ENCODE peak calls at places on chromosomes 4 and X, in five cellular contexts. X is AG10803; I is CD8-positive, alpha-beta T cell; H is WTC11; B is tibial artery. D is an unnamed sample.
A peak's percentile ranks its signal among the peaks of the same experiment; 100 is the strongest.

GRCh38 chr4:46994007-46994405 is 625 bp upstream of the GABRA4 start:
- DNase-seq in X (no peak), B (no peak), H (peak; percentile 11), I (no peak), D (no peak)

GRCh38 chr4:128810331-128810870 is 901 bp downstream of the JADE1 start:
- DNase-seq in B (peak; percentile 46), I (peak; percentile 22), X (no peak), H (no peak), D (no peak)

GRCh38 chrX:6852869-6853268 is 294.6 kb upstream of the STS start:
- DNase-seq in H (no peak), X (no peak), I (no peak), B (no peak), D (no peak)

GRCh38 chr4:78244691-78245485 is 187.8 kb downstream of the FRAS1 start:
- DNase-seq in I (no peak), H (no peak), B (no peak), X (no peak), D (no peak)

GRCh38 chr4:83757121-83757621 is 221.3 kb downstream of the GPAT3 start:
- DNase-seq in X (peak; percentile 8), B (no peak), H (no peak), I (no peak), D (no peak)

GRCh38 chrX:39755152-39756032 is 342.4 kb downstream of the BCOR start:
- DNase-seq in X (peak; percentile 93), B (peak; percentile 88), I (no peak), H (no peak), D (peak; percentile 71)

GRCh38 chrX:129585691-129586090 is 45.6 kb downstream of the OCRL start:
- DNase-seq in H (no peak), B (no peak), X (no peak), I (no peak), D (no peak)

GRCh38 chrX:2708016-2708415 is 16.9 kb downstream of the CD99 start:
- DNase-seq in B (no peak), I (no peak), X (no peak), H (no peak), D (no peak)

GRCh38 chrX:68807818-68808217 is 21.0 kb upstream of the EFNB1 start:
- DNase-seq in X (peak; percentile 12), I (no peak), B (no peak), H (peak; percentile 25), D (no peak)

GRCh38 chrX:139766545-139766983 is 58.6 kb upstream of the MCF2 start:
- DNase-seq in I (peak; percentile 8), B (no peak), H (no peak), X (no peak), D (no peak)

GRCh38 chr4:40656221-40656863 is 26.7 kb upstream of the RBM47 start:
- DNase-seq in B (no peak), I (no peak), X (no peak), H (no peak), D (no peak)

GRCh38 chrX:73855546-73855945 is 292.5 kb downstream of the CHIC1 start:
- DNase-seq in X (peak; percentile 51), B (peak; percentile 40), I (peak; percentile 73), H (peak; percentile 51), D (peak; percentile 41)

GRCh38 chr4:7799723-7800122 is 139.9 kb downstream of the AFAP1 start:
- DNase-seq in I (no peak), B (no peak), H (no peak), X (no peak), D (no peak)

GRCh38 chrX:122238801-122239200 is 945.3 kb upstream of the GRIA3 start:
- DNase-seq in I (no peak), B (no peak), H (no peak), X (peak; percentile 24), D (no peak)

DNA sequence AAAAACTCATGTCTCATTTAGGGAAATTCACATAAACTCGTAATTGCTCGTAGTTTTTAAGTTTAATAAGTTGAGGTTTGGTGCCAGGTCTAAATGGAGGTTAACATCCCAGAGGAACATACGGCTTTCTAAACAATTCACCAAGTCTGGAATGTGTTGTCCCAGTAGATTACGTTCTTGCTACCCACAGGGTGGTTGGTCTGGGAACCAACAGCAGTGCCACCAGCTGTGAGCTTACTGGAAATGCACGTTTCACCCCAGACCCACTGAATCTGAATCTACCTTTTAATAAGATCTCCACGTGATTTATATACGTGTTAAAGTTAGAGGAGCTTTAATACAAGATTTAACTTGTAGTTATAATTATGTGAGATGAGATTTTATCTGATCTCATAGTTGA is 134.3 kb downstream of the BMPR1B start:
- DNase-seq in B (no peak), H (no peak), X (peak; percentile 5), I (no peak), D (no peak)
- TF ChIP-seq CTCF in B (no peak), H (no peak), X (no peak), I (no peak), D (no peak)

GRCh38 chrX:23403849-23404248 is 69.2 kb downstream of the PTCHD1 start:
- DNase-seq in X (no peak), H (peak; percentile 10), B (no peak), I (no peak), D (no peak)
- TF ChIP-seq CTCF in X (no peak), H (no peak), B (peak; percentile 14), I (no peak), D (no peak)

GRCh38 chr4:27358269-27358668 is 497.6 kb downstream of the STIM2 start:
- DNase-seq in I (no peak), B (no peak), X (no peak), H (no peak), D (no peak)

GRCh38 chr4:27360651-27361347 is 500.2 kb downstream of the STIM2 start:
- DNase-seq in H (no peak), B (no peak), X (peak; percentile 34), I (no peak), D (no peak)

DNA sequence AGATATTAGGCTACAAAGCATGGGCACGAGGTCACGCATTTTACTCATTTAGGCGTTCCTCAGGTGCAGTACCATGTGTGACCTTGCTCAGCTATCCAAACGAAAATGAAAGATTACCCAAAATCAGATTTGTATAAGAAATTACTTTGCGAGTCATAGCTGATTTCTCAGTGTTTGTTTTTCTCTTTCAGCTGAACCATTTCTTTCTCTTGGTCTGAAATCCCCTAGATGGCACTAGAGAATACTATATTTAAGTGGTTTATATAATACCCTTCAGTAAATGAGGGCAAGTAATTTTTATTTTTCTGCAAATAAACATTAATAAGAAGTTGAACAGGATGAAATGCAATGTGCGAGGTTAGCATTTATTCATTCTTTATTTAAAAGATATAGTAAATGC is 496.6 kb downstream of the STIM2 start:
- DNase-seq in H (no peak), X (no peak), I (no peak), B (no peak), D (no peak)
- TF ChIP-seq CTCF in H (no peak), X (peak; percentile 30), I (no peak), B (no peak), D (peak; percentile 35)

DNA sequence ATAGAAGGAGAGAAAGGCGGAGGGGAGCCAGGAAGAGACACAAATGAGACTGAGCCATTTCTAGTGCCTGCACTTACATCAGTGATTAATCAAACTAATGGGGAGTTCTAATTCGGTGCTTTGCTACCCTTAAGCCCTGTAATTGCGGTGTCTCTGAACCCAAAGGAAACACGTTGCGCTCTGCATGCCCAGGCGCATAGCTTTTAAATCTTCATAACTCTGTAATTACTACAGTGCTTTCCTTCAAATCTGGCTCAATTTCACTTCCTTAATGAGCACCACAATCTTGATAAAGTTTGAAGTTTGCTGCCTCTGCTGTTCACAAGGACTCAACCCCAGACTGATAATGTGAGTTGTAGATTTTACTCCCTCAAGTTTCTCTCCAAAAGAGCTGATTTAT is 5.7 kb upstream of the NHS start:
- DNase-seq in I (no peak), H (no peak), B (no peak), X (no peak), D (no peak)
- TF ChIP-seq CTCF in I (no peak), H (no peak), B (no peak), X (no peak), D (no peak)

DNA sequence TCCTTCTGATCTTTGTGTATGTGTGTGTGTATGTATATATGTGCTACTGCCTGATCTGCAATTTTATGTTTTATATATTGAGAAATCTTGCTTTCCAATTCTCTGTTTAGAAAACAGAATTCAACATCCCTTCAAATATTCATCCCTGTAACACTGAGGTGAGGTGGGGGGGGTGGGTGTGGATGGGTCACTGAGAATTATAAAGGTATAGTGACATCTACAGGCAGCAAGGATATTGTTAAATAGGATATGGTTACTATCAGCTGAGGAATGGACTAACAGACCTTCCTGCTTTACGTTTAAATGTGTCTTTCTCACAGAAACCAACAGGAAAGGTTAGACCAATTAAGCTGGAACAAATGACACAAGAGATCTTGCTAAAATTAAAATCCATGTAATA is 19.0 kb upstream of the MAGEB2 start:
- DNase-seq in B (no peak), I (no peak), X (no peak), H (no peak), D (no peak)
- TF ChIP-seq CTCF in B (no peak), I (no peak), X (peak; percentile 22), H (no peak), D (no peak)

DNA sequence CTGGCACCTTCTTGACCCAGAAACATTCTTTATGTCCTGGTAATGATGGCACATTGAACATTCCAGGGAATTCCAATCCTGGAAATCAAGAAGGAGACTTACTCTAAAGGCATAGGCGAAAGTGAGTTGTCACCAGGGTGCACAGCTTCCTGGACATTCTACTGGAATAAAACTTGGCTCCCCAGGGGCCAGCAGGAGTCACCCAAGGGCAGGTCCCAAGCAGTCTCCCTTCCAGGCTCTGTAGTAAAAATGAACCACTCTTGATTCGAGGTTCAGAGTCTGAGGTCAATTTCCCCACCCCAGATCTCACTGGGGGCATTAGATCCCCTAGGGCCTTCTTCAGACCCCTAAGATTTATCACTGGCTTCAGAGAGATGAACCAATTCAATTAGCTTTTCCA is 338.7 kb upstream of the GATB start:
- DNase-seq in I (no peak), B (no peak), X (no peak), H (no peak), D (no peak)
- TF ChIP-seq CTCF in I (peak; percentile 31), B (no peak), X (no peak), H (no peak), D (no peak)

GRCh38 chr4:147866532-147867271 is 134.8 kb downstream of the ARHGAP10 start:
- DNase-seq in I (peak; percentile 97), B (peak; percentile 95), X (peak; percentile 86), H (peak; percentile 95), D (peak; percentile 86)
- TF ChIP-seq CTCF in I (peak; percentile 99), B (peak; percentile 98), X (peak; percentile 100), H (peak; percentile 97), D (peak; percentile 99)

D was measured in AG09319.